ENCODE peak calls at places on chromosomes 7 and 10, in four cellular contexts. U is cardiac fibroblast, R is AG04450, M is astrocyte of the spinal cord. Q is an unnamed sample.

GRCh38 chr7:91759205-91759863 is 121.2 kb downstream of the MTERF1 start:
- DNase-seq in U (peak), M (peak), R (no peak), Q (peak)

GRCh38 chr10:4315529-4315928 is 510.5 kb upstream of the AKR1E2 start:
- DNase-seq in M (peak), U (peak), R (peak), Q (peak)

GRCh38 chr10:103276941-103277712 is at the start of gene INA:
- DNase-seq in R (no peak), U (peak), M (peak), Q (peak)

GRCh38 chr10:31322647-31323046 is 3.6 kb downstream of the ZEB1 start:
- DNase-seq in R (no peak), U (peak), M (no peak), Q (no peak)

GRCh38 chr7:81846398-81846797 is 76.6 kb upstream of the HGF start:
- DNase-seq in M (peak), R (peak), U (peak), Q (peak)

GRCh38 chr7:107277331-107277730 is 108.5 kb downstream of the HBP1 start:
- DNase-seq in M (no peak), U (no peak), R (no peak), Q (no peak)

GRCh38 chr10:121764241-121764942 is 163.4 kb downstream of the ATE1 start:
- DNase-seq in R (no peak), U (no peak), M (no peak), Q (no peak)

GRCh38 chr10:47354162-47354561 is 6.0 kb downstream of the RBP3 start:
- DNase-seq in R (no peak), M (peak), U (peak), Q (peak)

GRCh38 chr10:49746626-49747302 is 15.4 kb downstream of the OGDHL start:
- DNase-seq in R (no peak), U (no peak), M (no peak), Q (no peak)

GRCh38 chr10:63738410-63738809 is 217.2 kb downstream of the REEP3 start:
- DNase-seq in M (peak), U (peak), R (no peak), Q (peak)

GRCh38 chr7:108307246-108307982 is 148.8 kb downstream of the NRCAM start:
- DNase-seq in M (no peak), R (no peak), U (no peak), Q (no peak)

GRCh38 chr7:94397721-94398120 is 3.0 kb downstream of the COL1A2 start:
- DNase-seq in M (peak), R (no peak), U (no peak), Q (no peak)

GRCh38 chr7:94401411-94401810 is 6.7 kb downstream of the COL1A2 start:
- DNase-seq in U (peak), M (peak), R (no peak), Q (peak)

GRCh38 chr7:94403546-94403945 is 8.9 kb downstream of the COL1A2 start:
- DNase-seq in M (peak), U (peak), R (no peak), Q (no peak)

GRCh38 chr7:94400022-94400421 is 5.3 kb downstream of the COL1A2 start:
- DNase-seq in M (peak), U (peak), R (no peak), Q (peak)

DNA sequence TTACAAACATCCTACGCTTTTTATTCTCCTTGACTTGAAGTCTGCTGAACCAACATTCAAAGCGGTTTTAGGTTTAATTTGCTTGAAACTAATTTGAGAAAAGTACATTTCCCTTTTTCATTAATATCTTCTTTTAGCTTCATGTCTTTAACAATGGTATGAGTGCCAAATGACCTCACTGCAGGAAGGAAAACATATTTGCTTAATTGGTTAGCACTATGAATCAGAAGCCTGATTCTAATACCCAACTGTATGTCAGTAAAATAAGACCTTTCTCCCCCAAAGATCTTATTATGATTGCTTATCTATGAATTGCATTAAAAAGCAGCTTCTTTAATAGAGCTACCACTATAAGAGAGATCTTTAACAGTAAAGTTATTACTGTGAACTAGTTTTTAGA is 5.9 kb downstream of the COL1A2 start:
- DNase-seq in R (no peak), M (peak), U (peak), Q (peak)
- H3K4me3 ChIP-seq in R (peak), M (peak), U (peak), Q (peak)

GRCh38 chr7:151115836-151116418 is 29.7 kb downstream of the AGAP3 start:
- DNase-seq in M (no peak), U (no peak), R (no peak), Q (no peak)
- H3K4me3 ChIP-seq in M (no peak), U (no peak), R (no peak), Q (no peak)

GRCh38 chr7:13990984-13991790 is 1.7 kb upstream of the ETV1 start:
- DNase-seq in R (peak), M (peak), U (peak), Q (peak)

GRCh38 chr7:13991791-13992620 is 2.5 kb upstream of the ETV1 start:
- DNase-seq in U (no peak), M (no peak), R (no peak), Q (peak)

GRCh38 chr7:13989944-13990295 is 454 bp upstream of the ETV1 start:
- DNase-seq in M (no peak), U (no peak), R (no peak), Q (no peak)

GRCh38 chr7:13990319-13990983 is 985 bp upstream of the ETV1 start:
- DNase-seq in M (peak), U (peak), R (no peak), Q (peak)

DNA sequence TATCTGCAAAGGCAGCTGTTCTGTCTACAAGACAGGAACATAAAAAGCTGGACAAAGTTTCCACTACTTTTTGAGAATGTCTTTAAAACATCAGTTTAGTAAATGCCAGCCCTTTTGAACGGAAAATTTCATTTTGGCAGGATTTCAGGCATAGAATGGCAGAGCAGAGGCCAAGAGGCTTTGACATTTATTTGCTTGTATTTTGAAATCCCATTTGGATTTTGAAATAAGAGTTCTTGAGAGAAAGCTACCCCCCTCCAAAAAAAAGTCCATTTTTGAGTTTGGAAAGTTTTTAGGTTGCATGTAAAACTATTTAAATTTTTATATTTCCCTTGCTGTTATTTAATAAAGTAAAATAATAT is 3.1 kb upstream of the ETV1 start:
- DNase-seq in U (peak), R (no peak), M (no peak), Q (no peak)
- H3K4me3 ChIP-seq in U (no peak), R (peak), M (no peak), Q (no peak)

GRCh38 chr10:100999742-101000601 is at the start of gene LZTS2:
- DNase-seq in U (no peak), M (no peak), R (no peak), Q (peak)

GRCh38 chr10:101002456-101002855 is 2.8 kb downstream of the LZTS2 start:
- DNase-seq in R (no peak), U (no peak), M (no peak), Q (no peak)

GRCh38 chr10:100998991-100999741 is 442 bp upstream of the LZTS2 start:
- DNase-seq in M (peak), U (peak), R (no peak), Q (peak)

GRCh38 chr10:101000602-101000991 is 989 bp downstream of the LZTS2 start:
- DNase-seq in M (no peak), R (no peak), U (no peak), Q (no peak)

DNA sequence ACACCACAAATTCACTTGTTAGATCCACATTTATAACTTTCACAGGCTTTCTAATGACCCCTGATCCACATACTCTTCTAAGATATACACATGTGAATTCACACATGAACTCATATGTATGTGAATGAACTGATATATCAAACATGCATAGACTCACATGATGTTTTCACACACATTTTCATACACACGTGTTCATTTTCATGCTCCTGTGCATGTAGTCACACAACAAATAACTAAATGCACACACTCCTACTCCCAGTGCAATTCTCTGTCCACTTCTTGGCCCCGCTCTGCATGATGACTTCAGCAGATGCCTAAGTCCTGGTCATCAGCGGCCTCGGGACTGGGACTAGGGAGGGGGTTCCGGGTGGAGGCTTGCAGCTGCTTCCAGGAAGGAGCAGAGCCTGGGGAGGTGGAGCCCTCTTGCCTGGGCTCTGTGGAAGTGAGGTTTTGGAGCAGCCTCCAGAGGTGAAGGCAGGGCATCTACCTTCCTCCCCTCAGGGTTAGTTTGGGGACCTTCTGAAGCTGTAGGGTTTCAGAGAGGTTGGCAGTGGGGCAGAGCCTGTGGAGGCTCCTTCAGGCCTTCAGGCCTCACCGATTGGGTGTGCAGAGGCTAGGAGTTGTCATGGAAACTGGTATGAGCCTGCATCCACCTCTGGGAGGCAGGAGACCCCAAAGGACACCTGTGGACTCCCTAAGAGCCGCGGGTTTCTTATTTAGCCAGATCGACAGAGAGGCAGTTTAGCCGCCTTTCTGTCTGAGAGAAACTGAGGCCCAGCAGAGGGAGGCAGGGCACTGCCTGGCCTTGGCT is 1.8 kb downstream of the LZTS2 start:
- DNase-seq in U (peak), R (no peak), M (peak), Q (peak)
- H3K4me3 ChIP-seq in U (peak), R (peak), M (peak), Q (peak)

DNA sequence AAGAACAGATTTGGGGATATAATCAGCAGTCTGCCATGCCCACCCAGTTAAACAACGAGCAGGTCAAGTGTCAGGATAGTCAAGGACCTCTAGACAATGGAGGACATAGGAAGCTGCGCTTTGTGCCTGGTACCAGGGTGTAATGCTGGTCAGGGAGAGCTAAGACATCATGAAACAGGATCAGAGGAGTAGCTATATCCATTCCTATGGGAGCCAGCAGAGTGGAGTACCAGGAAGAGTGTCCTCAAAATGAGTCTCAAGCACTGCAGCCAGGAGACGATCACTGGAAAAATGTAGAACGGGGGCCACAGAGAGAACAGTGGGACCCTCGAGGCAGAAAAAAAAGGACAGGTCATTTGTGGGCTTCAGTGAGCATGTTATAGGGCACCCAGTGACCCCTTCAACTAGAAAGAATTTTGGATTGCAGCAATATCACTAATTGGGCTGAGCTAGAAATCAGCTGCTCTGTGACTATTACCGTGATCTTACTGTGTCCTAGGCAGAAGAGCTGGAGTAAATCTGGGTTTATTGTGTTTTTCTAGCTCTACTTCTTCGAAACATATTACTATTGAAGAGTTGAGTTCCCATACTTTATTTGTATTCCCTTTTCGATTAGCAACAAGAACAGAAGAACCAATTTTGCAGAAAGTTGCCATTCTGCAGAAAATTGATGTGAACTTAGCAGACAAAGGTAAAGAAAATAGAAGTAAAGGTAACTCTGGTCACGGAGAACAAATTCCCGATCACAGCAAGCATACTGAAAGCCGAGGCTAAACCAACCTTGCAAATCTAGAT is 319.6 kb downstream of the AHR start:
- DNase-seq in R (no peak), M (no peak), U (no peak), Q (no peak)
- H3K4me3 ChIP-seq in R (no peak), M (no peak), U (no peak), Q (no peak)

Q was measured in foreskin fibroblast.